ENCODE peak calls at places on chromosomes 3 and 15, in six cellular contexts. E, Z, F, Y, U and L are unnamed samples.

GRCh38 chr15:89096664-89097063 is 8.4 kb downstream of the ABHD2 start:
- ATAC-seq in E (no peak), F (peak; percentile 48), U (no peak), Z (no peak), Y (no peak), L (no peak)

GRCh38 chr3:35071768-35072167 is 567.6 kb upstream of the ARPP21 start:
- ATAC-seq in Z (no peak), U (no peak), E (no peak), Y (no peak), F (no peak), L (no peak)

GRCh38 chr3:169260296-169260695 is 403.2 kb downstream of the MECOM start:
- ATAC-seq in Y (no peak), E (no peak), Z (no peak), U (no peak), F (peak; percentile 56), L (no peak)

GRCh38 chr3:127299276-127299675 is 11.4 kb upstream of the PRR20G start:
- ATAC-seq in Y (no peak), F (peak; percentile 79), E (no peak), Z (no peak), U (no peak), L (peak; percentile 76)

GRCh38 chr3:127177226-127177625 is 15.7 kb upstream of the PRR23E start:
- ATAC-seq in Y (peak; percentile 49), U (no peak), E (peak; percentile 41), Z (peak; percentile 52), F (peak; percentile 69), L (no peak)

GRCh38 chr3:72342450-72342849 is 505.8 kb downstream of the SHQ1 start:
- ATAC-seq in E (no peak), U (no peak), F (no peak), Z (no peak), Y (no peak), L (no peak)

GRCh38 chr15:25832158-25832557 is 31.0 kb downstream of the ATP10A start:
- ATAC-seq in E (no peak), Z (no peak), U (no peak), Y (no peak), F (no peak), L (no peak)

GRCh38 chr3:72494076-72495000 is 353.9 kb downstream of the SHQ1 start:
- ATAC-seq in Y (no peak), Z (no peak), E (no peak), U (no peak), F (no peak), L (no peak)

GRCh38 chr3:140384876-140385275 is 293.0 kb upstream of the TRIM42 start:
- ATAC-seq in E (no peak), F (no peak), U (no peak), Y (no peak), Z (no peak), L (no peak)

GRCh38 chr15:63811942-63812341 is 21.8 kb downstream of the HERC1 start:
- ATAC-seq in Z (no peak), F (no peak), E (no peak), Y (no peak), U (no peak), L (no peak)
- TF ChIP-seq POLR2A in Z (no peak), F (no peak), E (no peak), Y (no peak), U (no peak), L (no peak)

GRCh38 chr3:191592105-191592504 is 131.1 kb downstream of the PYDC2 start:
- ATAC-seq in E (no peak), F (no peak), U (no peak), Z (no peak), Y (no peak), L (no peak)
- TF ChIP-seq CTCF in E (no peak), F (no peak), U (no peak), Z (no peak), Y (no peak), L (no peak)

GRCh38 chr15:34754674-34755418 is at the start of gene GJD2:
- ATAC-seq in F (peak; percentile 36), U (no peak), E (no peak), Y (peak; percentile 72), Z (peak; percentile 34), L (no peak)

GRCh38 chr15:34754171-34754580 is 622 bp downstream of the GJD2 start:
- ATAC-seq in U (no peak), E (no peak), F (no peak), Z (no peak), Y (peak; percentile 29), L (no peak)

GRCh38 chr15:34757262-34757661 is 2.5 kb upstream of the GJD2 start:
- ATAC-seq in F (no peak), Z (no peak), E (no peak), U (no peak), Y (no peak), L (no peak)

GRCh38 chr15:34753236-34753894 is 1.4 kb downstream of the GJD2 start:
- ATAC-seq in F (peak; percentile 53), E (no peak), Y (peak; percentile 41), U (peak; percentile 27), Z (peak; percentile 47), L (no peak)

GRCh38 chr15:34755419-34755773 is 598 bp upstream of the GJD2 start:
- ATAC-seq in U (no peak), F (no peak), E (no peak), Z (no peak), Y (peak; percentile 13), L (no peak)
- TF ChIP-seq POLR2A in U (no peak), F (no peak), E (no peak), Z (no peak), Y (no peak), L (no peak)

GRCh38 chr3:31592764-31593163 is 60.0 kb downstream of the STT3B start:
- ATAC-seq in E (no peak), Z (peak; percentile 95), U (no peak), Y (no peak), F (no peak), L (no peak)

GRCh38 chr3:31590650-31591049 is 57.9 kb downstream of the STT3B start:
- ATAC-seq in F (no peak), U (no peak), Y (no peak), E (no peak), Z (no peak), L (no peak)

GRCh38 chr3:31600435-31600834 is 67.7 kb downstream of the STT3B start:
- ATAC-seq in F (no peak), Z (no peak), E (no peak), U (no peak), Y (no peak), L (no peak)

GRCh38 chr3:31596176-31596575 is 63.5 kb downstream of the STT3B start:
- ATAC-seq in Y (no peak), F (no peak), Z (no peak), E (no peak), U (no peak), L (no peak)
- TF ChIP-seq CTCF in Y (no peak), F (no peak), Z (no peak), E (no peak), U (no peak), L (no peak)

DNA sequence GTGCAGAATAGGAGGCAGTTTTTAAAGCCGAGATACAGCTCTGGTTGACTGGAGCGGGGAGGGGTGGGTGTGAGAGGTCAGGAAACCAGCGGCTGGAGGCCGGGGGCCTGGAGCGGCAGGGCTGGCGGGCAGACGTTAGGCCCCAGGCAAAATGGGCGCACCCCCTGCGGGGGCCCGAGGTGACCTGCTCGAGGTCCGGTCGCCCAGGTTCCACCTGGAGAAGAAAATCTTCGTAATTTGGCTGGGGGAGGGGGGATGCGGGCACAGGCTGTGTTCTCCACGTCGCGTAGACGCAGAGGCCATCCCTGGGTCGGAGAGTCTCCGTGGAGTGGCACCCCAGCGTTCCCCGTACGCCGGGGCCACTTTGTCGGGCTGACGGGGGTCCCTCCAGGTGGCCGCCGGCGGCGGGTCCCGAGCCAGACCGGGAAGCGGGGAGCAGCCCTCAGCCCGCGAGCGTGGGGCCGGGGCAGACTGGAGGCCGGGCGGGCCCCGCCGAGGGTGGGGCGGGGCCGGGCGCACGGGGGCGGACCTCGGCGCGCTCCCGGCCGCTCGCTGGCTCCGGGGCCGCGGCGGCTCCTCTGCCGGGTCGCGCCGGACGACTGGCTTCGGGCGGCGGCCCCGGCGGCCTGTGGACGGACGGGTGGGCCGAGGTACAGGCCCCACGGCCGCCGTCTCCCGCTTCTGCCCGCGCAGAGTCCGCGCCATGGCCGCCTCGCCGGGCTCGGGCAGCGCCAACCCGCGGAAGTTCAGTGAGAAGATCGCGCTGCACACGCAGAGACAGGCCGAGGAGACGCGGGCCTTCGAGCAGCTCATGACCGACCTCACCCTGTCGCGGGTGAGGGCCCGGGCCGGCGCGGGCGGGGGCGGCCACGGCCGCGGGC is at the start of gene CRTC3:
- ATAC-seq in U (peak; percentile 84), F (peak; percentile 94), E (peak; percentile 89), Y (peak; percentile 90), Z (peak; percentile 86), L (peak; percentile 92)
- TF ChIP-seq POLR2A in U (peak; percentile 58), F (no peak), E (no peak), Y (peak; percentile 82), Z (peak; percentile 26), L (peak; percentile 87)